ENCODE peak calls at places on chromosomes 13 and 19, in five cellular contexts. K is NCI-H748 treated with DMSO at 0.1 percent for 48 hours; J is HFFc6; B is HEK293T; Z is activated naive CD4-positive, alpha-beta T cell. R is an unnamed sample.

GRCh38 chr19:17391371-17392151 is 2.4 kb downstream of the CCDC194 start:
- DNase-seq in Z (no peak), J (no peak), B (no peak), K (no peak), R (no peak)

GRCh38 chr19:825897-826640 is 1.6 kb upstream of the AZU1 start:
- DNase-seq in J (no peak), K (no peak), Z (no peak), B (no peak), R (no peak)

GRCh38 chr19:17205237-17206140 is 9.7 kb upstream of the USE1 start:
- DNase-seq in J (peak), B (peak), K (no peak), Z (peak), R (no peak)

GRCh38 chr19:46732966-46733692 is 12.7 kb upstream of the FKRP start:
- DNase-seq in K (no peak), Z (no peak), B (no peak), J (no peak), R (no peak)

GRCh38 chr19:10979950-10980349 is 19.1 kb downstream of the SMARCA4 start:
- DNase-seq in K (no peak), J (no peak), B (no peak), Z (no peak), R (no peak)

GRCh38 chr13:57716295-57716694 is 84.8 kb downstream of the PCDH17 start:
- DNase-seq in J (no peak), Z (no peak), K (no peak), B (no peak), R (no peak)

GRCh38 chr13:80462037-80462436 is 121.1 kb upstream of the SPRY2 start:
- DNase-seq in J (no peak), B (no peak), Z (no peak), K (no peak), R (no peak)

GRCh38 chr19:7545904-7546303 is 10.4 kb downstream of the PNPLA6 start:
- DNase-seq in Z (no peak), K (no peak), J (no peak), B (no peak), R (no peak)

GRCh38 chr19:2381151-2381822 is 21.2 kb downstream of the TMPRSS9 start:
- DNase-seq in J (no peak), B (no peak), Z (no peak), K (no peak), R (no peak)

GRCh38 chr13:101627556-101627943 is 175.1 kb downstream of the ITGBL1 start:
- DNase-seq in K (no peak), Z (no peak), B (no peak), J (no peak), R (no peak)

GRCh38 chr19:6312018-6312417 is 21.4 kb downstream of the ACER1 start:
- DNase-seq in B (no peak), K (no peak), Z (no peak), J (no peak), R (no peak)

GRCh38 chr19:14979136-14979497 is 547 bp downstream of the SLC1A6 start:
- DNase-seq in J (no peak), B (no peak), Z (no peak), K (no peak), R (no peak)

GRCh38 chr13:26050568-26051230 is 1.1 kb downstream of the SHISA2 start:
- DNase-seq in B (peak), K (peak), J (no peak), Z (no peak), R (no peak)

GRCh38 chr19:32037998-32038732 is 307.2 kb upstream of the ZNF507 start:
- DNase-seq in B (no peak), Z (no peak), J (no peak), K (no peak), R (no peak)

R was measured in HS-5.